ENCODE peak calls at places on chromosomes 7 and 10, in four cellular contexts. M is dorsolateral prefrontal cortex, Q is spleen, F is endothelial cell of umbilical vein. A is an unnamed sample.
A peak's percentile ranks its signal among the peaks of the same experiment; 100 is the strongest.

GRCh38 chr10:46234026-46234425 is 52.8 kb upstream of the ANTXRL start:
- DNase-seq in M (no peak), Q (peak; percentile 42), F (no peak), A (peak; percentile 19)

GRCh38 chr7:111437736-111438135 is 124.6 kb downstream of the IMMP2L start:
- DNase-seq in F (peak; percentile 5), M (no peak), Q (no peak), A (no peak)

GRCh38 chr7:22823142-22823497 is 471 bp upstream of the TOMM7 start:
- DNase-seq in Q (no peak), F (no peak), M (no peak), A (no peak)

GRCh38 chr7:107248551-107249316 is 79.9 kb downstream of the HBP1 start:
- DNase-seq in F (no peak), Q (no peak), M (no peak), A (no peak)

GRCh38 chr7:158302274-158303070 is 285.2 kb downstream of the PTPRN2 start:
- DNase-seq in Q (peak; percentile 50), F (no peak), M (no peak), A (no peak)

GRCh38 chr7:106281919-106282318 is 2.9 kb downstream of the NAMPT start:
- DNase-seq in M (no peak), F (no peak), Q (no peak), A (no peak)

GRCh38 chr7:149828357-149829309 is 9.5 kb upstream of the ZNF862 start:
- DNase-seq in Q (peak; percentile 68), F (no peak), M (no peak), A (peak; percentile 11)

GRCh38 chr7:57651006-57651405 is 201.0 kb downstream of the ZNF716 start:
- DNase-seq in M (no peak), Q (no peak), F (no peak), A (no peak)

GRCh38 chr7:155800301-155800700 is 12.0 kb downstream of the SHH start:
- DNase-seq in F (no peak), M (no peak), Q (no peak), A (no peak)

GRCh38 chr10:103277713-103278299 is 868 bp downstream of the INA start:
- DNase-seq in Q (no peak), F (no peak), M (peak; percentile 45), A (no peak)

GRCh38 chr7:80830584-80831319 is 88.1 kb downstream of the SEMA3C start:
- DNase-seq in M (no peak), F (no peak), Q (no peak), A (no peak)

GRCh38 chr10:122161795-122162194 is 109.3 kb upstream of the BTBD16 start:
- DNase-seq in Q (peak; percentile 32), M (no peak), F (no peak), A (no peak)

GRCh38 chr7:100897111-100897608 is 1.5 kb upstream of the ACHE start:
- DNase-seq in F (no peak), M (peak; percentile 86), Q (peak; percentile 87), A (peak; percentile 83)

GRCh38 chr10:76582536-76582935 is 1055.1 kb downstream of the KCNMA1 start:
- DNase-seq in Q (no peak), M (no peak), F (no peak), A (no peak)

GRCh38 chr7:129778770-129779601 is 167.5 kb downstream of the NRF1 start:
- DNase-seq in Q (no peak), F (no peak), M (no peak), A (peak; percentile 67)

GRCh38 chr10:60237977-60238376 is 151.7 kb downstream of the ANK3 start:
- DNase-seq in Q (no peak), F (no peak), M (no peak), A (no peak)

GRCh38 chr7:92612501-92612900 is 22.3 kb upstream of the FAM133B start:
- DNase-seq in M (no peak), Q (no peak), F (no peak), A (no peak)

GRCh38 chr10:116848032-116848911 is 1.0 kb upstream of the ENO4 start:
- DNase-seq in M (no peak), F (no peak), Q (no peak), A (peak; percentile 67)

GRCh38 chr10:79502561-79503309 is 9.6 kb upstream of the EIF5AL1 start:
- DNase-seq in F (no peak), Q (no peak), M (no peak), A (no peak)

GRCh38 chr7:136911362-136911761 is 42.9 kb downstream of the CHRM2 start:
- DNase-seq in F (no peak), Q (no peak), M (no peak), A (no peak)

GRCh38 chr7:1323178-1324027 is 90.7 kb downstream of the UNCX start:
- DNase-seq in F (no peak), Q (peak; percentile 41), M (peak; percentile 72), A (no peak)

GRCh38 chr7:1325646-1326510 is 93.2 kb downstream of the UNCX start:
- DNase-seq in M (no peak), Q (peak; percentile 64), F (no peak), A (no peak)

GRCh38 chr7:1325246-1325645 is 92.6 kb downstream of the UNCX start:
- DNase-seq in M (no peak), F (no peak), Q (peak; percentile 50), A (no peak)

GRCh38 chr7:1322240-1323110 is 89.8 kb downstream of the UNCX start:
- DNase-seq in F (no peak), M (no peak), Q (peak; percentile 55), A (no peak)

DNA sequence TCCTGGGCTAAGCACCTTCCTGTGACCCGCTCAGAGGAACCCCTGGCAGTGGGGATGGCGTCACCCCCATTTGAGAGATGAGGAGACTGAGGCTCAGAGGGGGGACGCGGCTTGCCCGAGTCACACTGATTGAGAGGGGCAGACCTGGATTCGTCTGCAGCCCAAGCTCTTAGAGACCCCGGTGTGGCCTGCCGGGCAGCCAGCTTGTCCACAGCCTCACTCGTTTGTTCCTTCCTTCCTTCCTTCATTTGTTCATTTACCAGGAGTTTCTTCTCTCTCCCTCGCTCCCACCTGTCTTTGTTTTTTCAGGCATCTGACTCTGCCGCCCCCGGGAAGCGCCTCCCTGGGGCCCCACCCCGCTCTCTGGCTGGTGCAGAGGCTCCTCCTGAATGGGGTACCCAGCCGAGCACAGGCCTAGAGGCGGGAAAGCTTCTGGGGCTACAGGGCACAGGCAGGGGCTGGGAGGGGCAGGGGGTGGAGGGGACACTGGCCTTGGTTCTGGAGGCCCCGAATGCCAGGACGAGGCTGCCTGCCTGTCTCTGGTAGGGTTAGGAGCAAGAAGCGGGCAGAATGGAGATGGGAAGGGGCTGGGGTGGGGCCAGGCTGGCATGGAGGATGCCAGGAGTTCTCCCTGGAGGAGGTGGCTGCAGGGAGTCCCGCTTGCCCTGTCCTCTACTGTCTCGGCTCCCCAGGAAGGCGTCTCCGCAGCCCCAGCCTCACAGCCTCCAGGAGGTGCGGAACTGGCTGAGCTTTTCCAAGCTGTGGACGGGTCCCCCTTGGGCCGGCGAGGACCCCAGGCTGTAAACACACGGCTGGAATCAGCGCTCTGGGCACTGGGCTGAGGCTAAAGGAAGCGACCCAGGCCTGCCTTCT is 91.6 kb downstream of the UNCX start:
- DNase-seq in M (no peak), F (peak; percentile 4), Q (peak; percentile 70), A (no peak)
- H3K27me3 ChIP-seq in M (no peaks in the 10 kb centered on the region), F (no peaks in the 10 kb centered on the region), Q (peaks cover 60% of the 10 kb centered on the region), A (no peaks in the 10 kb centered on the region)

DNA sequence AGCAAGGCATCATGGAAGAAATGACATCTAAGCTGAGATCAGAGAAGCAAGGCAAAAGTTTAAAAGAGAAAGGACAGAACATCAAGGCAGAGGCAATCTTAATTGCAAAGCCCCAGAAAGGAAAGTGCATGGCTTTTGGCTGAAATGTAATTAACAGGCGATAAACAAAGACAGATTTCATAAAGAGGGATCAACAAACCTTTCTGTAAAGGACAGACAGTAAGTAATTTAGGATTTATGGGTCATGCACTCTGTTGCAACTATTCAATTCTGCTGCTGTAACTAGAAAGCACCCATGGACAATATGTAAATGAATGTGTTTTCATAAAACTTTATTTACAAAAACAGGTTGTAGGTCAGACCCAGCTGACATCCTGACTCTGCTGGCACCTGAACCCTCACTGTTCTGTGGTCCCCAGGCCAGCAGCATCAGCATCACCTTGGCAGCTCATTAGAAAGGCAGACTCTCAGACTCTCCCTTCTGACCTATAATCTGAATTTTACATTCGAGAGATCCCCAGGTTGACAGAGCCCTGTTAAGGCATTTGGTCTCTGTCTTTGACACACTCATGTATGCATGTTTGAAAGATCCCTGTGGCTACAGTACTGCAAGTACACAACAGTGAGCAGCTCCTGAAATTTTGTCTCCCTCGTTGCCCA is 362.9 kb upstream of the NFE2L3 start:
- DNase-seq in M (no peak), F (no peak), Q (no peak), A (no peak)
- H3K27ac ChIP-seq in M (no peak overlapping the region), F (no peak overlapping the region), Q (no peak overlapping the region), A (peak overlapping the region; percentile 75)

DNA sequence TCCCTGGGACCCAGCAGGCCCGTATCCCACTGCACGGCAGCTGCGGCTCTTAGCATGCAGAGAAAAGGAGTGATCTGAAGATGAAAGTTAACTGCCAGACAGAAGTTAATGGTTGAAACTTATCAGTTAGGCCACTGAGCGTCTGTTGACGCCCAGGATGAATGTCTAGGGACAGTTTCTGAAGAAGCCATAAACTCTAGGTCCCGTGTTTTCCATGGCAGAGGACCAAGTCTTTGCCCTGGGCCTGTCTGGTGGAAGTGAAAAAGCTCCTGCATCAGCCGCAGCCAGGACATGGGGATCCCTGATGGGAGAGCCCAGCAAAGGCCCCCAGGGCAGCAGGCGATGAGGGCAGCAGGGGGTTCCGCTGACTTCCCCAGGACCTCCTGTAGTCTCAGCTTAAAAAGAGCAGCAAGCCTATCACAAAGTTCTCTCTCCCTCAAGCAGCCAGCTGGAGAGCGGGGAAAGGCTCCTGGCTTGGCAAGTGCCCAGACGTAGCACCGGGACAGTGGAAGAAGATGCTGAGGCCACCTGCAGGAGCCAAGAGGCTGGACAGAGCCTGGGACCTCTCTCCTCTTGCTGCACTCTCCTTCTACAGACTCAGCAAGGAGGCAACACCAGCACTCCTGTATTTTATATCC is 79.6 kb downstream of the TNS3 start:
- DNase-seq in F (no peak), M (no peak), Q (peak; percentile 59), A (peak; percentile 82)
- TF ChIP-seq CTCF in F (no peak), M (no peak), Q (no peak), A (no peak)

DNA sequence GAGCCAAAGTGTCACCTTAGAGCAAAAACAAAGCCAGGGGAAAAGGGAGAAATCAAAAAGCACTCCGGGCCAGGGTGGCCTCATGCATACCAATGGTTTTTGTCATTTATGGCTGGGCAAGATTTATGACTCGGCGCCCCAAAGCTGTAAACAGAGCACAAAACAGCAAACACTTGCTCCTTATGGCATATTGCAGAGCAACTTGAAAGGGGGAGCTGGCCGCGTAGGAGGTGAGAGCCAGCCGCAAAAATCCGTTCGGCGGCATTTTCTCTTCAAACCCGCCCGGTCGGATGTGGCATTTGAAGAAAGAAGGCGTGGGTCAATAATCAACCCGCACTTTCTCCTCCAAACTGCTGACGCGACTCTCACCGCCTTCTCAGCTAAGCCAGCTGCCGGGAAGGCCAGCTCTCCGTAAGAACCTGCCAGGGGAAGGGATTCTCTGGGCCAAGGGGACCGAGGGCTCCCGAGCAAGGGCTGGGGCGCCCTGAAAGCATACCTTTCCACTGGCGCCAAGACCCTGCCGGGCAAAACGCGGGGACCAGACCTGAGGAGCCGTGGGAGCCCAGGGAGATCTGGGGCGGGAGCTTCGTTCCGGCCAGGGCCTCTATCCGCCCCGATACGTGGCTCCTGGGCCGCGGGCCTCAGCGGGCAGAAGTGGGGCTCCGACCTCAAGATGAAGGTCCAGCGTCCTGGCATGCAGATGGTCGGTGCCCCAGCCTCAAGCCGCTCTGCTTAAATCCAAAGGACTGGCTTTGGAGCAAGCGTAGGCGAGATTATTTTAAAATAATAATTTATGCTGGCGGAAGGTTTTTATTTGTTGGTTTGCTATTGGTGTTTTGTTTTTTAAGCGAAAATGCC is 12.9 kb upstream of the HOXA2 start:
- DNase-seq in Q (no peak), M (no peak), F (peak; percentile 81), A (peak; percentile 80)
- H3K27me3 ChIP-seq in Q (no peaks in the 10 kb centered on the region), M (peaks cover 98% of the 10 kb centered on the region), F (no peaks in the 10 kb centered on the region), A (no peaks in the 10 kb centered on the region)